ENCODE peak calls at places on chromosomes 4 and X, in four cellular contexts. L, D, E and Q are unnamed samples. For H3K36me3, the result is how much of the 10 kb centered on the place peaks cover.

GRCh38 chr4:26267087-26267486 is 53.7 kb upstream of the RBPJ start:
- DNase-seq in L (peak), D (no peak), E (no peak), Q (no peak)

GRCh38 chr4:135240796-135241195 is 1039.2 kb upstream of the PABPC4L start:
- DNase-seq in L (no peak), D (no peak), E (no peak), Q (no peak)

GRCh38 chr4:61666248-61666647 is 466.1 kb downstream of the ADGRL3 start:
- DNase-seq in L (no peak), D (no peak), E (no peak), Q (no peak)

GRCh38 chr4:154018659-154019058 is 229.8 kb upstream of the SFRP2 start:
- DNase-seq in L (no peak), D (no peak), E (peak), Q (no peak)

GRCh38 chr4:56908206-56909082 is 744 bp downstream of the REST start:
- DNase-seq in L (peak), D (peak), E (peak), Q (peak)

GRCh38 chrX:119093991-119094741 is 21.4 kb downstream of the CT47C1 start:
- DNase-seq in L (peak), D (no peak), E (no peak), Q (no peak)

GRCh38 chr4:174036563-174036962 is 246.9 kb downstream of the FBXO8 start:
- DNase-seq in L (no peak), D (no peak), E (no peak), Q (no peak)

GRCh38 chrX:45900751-45901150 is 644.5 kb downstream of the ZNF674 start:
- DNase-seq in L (peak), D (no peak), E (no peak), Q (no peak)

GRCh38 chr4:48222491-48222890 is 47.1 kb downstream of the TEC start:
- DNase-seq in L (no peak), D (no peak), E (no peak), Q (no peak)

GRCh38 chr4:5757954-5758353 is 47.0 kb downstream of the EVC start:
- DNase-seq in L (no peak), D (no peak), E (no peak), Q (no peak)

GRCh38 chr4:174222266-174222872 is 61.1 kb downstream of the FBXO8 start:
- DNase-seq in L (peak), D (no peak), E (no peak), Q (no peak)

GRCh38 chrX:40945366-40945713 is 139.9 kb upstream of the USP9X start:
- DNase-seq in L (peak), D (no peak), E (no peak), Q (no peak)

GRCh38 chr4:157804169-157804543 is 368.7 kb downstream of the GASK1B start:
- DNase-seq in L (no peak), D (no peak), E (no peak), Q (no peak)

GRCh38 chr4:157806176-157806575 is 366.6 kb downstream of the GASK1B start:
- DNase-seq in L (no peak), D (no peak), E (no peak), Q (no peak)

GRCh38 chr4:157804986-157805385 is 367.8 kb downstream of the GASK1B start:
- DNase-seq in L (peak), D (no peak), E (no peak), Q (no peak)

GRCh38 chr4:157810137-157810774 is 362.6 kb downstream of the GASK1B start:
- DNase-seq in L (no peak), D (no peak), E (no peak), Q (no peak)

DNA sequence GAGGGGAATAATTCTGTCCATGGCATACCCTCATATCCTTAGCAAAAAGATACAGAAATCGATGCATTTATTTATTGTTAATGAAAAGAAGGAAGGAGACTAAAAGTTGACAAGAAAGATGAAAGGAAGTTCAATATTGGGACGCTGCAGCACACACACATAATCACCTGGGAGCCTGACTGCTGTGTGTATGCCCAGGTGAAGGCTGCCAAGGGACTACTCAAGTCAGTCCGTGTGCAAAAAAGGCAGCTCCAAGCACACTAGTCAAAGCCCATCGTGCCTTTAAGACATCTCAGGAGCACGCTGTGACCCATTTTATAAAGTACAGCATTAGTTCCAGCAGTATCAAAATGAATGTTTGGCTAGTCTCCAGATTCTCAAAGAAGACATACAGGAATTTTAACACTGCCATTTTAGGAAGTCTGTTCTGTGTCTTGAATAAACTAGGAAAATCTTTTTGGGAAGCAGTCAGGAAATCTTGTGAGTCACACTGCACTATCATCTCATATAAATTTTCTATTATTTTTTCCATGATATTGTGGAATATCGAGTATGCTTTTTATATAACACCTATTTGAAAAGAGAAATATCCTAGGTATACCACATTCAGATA is 363.9 kb downstream of the GASK1B start:
- DNase-seq in L (no peak), D (no peak), E (no peak), Q (no peak)
- H3K36me3 ChIP-seq in L (under half), D (under half), E (under half), Q (under half)

GRCh38 chr4:91325495-91325894 is 978.3 kb upstream of the GRID2 start:
- DNase-seq in L (peak), D (no peak), E (no peak), Q (no peak)

GRCh38 chr4:91319869-91320268 is 983.9 kb upstream of the GRID2 start:
- DNase-seq in L (no peak), D (no peak), E (no peak), Q (no peak)

DNA sequence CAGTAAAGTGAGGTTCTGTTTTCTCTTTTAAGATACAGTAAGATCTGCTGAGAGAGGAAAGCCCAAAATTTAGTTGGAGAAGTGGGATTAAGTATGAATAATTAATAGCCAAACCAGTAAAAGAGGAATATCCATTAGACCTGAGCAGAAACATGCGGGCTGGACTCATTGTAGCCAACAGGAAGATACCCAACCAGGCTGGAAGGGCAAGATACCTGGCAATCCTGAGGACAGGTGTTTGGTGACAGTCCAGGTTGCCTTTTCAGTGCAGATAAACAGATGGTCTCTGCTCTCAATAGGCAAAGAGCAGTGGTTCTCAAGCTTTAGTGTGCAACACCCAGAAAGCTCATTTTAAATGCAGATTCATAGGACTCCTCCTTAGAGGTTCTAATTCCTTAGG is 980.8 kb upstream of the GRID2 start:
- DNase-seq in L (no peak), D (no peak), E (no peak), Q (no peak)
- H3K36me3 ChIP-seq in L (under half), D (under half), E (under half), Q (under half)

GRCh38 chr4:1984406-1985191 is 24.2 kb downstream of the NELFA start:
- DNase-seq in L (no peak), D (peak), E (no peak), Q (no peak)
- H3K36me3 ChIP-seq in L (under half), D (half or more), E (half or more), Q (under half)

GRCh38 chr4:113292371-113293042 is 243.1 kb downstream of the ANK2 start:
- DNase-seq in L (peak), D (no peak), E (peak), Q (no peak)
- H3K36me3 ChIP-seq in L (under half), D (under half), E (half or more), Q (under half)

GRCh38 chr4:42626629-42627028 is 30.3 kb downstream of the ATP8A1 start:
- DNase-seq in L (no peak), D (no peak), E (no peak), Q (no peak)
- H3K36me3 ChIP-seq in L (under half), D (under half), E (under half), Q (under half)

DNA sequence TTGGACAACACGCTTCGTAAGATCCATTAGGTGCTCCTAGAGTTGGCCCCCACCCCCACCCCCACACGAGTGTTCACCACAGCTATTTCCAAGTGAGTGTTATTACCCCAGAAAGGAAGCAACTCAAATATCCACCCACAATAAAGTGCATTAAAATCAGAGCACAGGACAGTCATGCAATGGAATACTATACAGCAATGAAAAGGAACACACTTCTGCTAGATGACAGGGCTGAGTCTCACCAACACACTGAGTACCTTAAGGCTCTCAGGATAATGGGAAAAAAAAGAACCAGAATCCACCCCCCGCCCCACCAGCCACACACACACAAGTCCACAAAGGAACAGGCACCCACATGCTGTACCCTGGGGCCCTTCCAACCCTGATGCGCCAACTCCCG is 21.0 kb downstream of the LRPAP1 start:
- DNase-seq in L (no peak), D (no peak), E (no peak), Q (no peak)
- H3K36me3 ChIP-seq in L (under half), D (half or more), E (half or more), Q (under half)